ENCODE peak calls at places on chromosomes 11 and 22, in seven cellular contexts. F is MM.1S; U is fibroblast of lung; Z is colonic mucosa; X is effector memory CD4-positive, alpha-beta T cell; N is testis; L is tibial artery. Q is an unnamed sample. For H3K9me3, the result is how much of the 10 kb centered on the place peaks cover.

GRCh38 chr22:42758929-42759629 is 38.4 kb upstream of the A4GALT start:
- DNase-seq in F (no peak), U (peak), Z (no peak), X (no peak), N (no peak), L (no peak), Q (no peak)

GRCh38 chr11:60345489-60345888 is 18.4 kb downstream of the MS4A6E start:
- DNase-seq in F (peak), U (no peak), Z (no peak), X (no peak), N (peak), L (no peak), Q (peak)

GRCh38 chr11:69297926-69298777 is 4.2 kb downstream of the MYEOV start:
- DNase-seq in F (peak), U (peak), Z (peak), X (peak), N (peak), L (peak), Q (no peak)

GRCh38 chr11:92893276-92893675 is 76.2 kb upstream of the MTNR1B start:
- DNase-seq in F (peak), U (peak), Z (no peak), X (no peak), N (no peak), L (no peak), Q (no peak)

GRCh38 chr11:60840711-60841430 is 1.0 kb upstream of the CCDC86 start:
- DNase-seq in F (peak), U (peak), Z (no peak), X (no peak), N (peak), L (no peak), Q (no peak)

GRCh38 chr11:113090716-113091577 is 129.7 kb downstream of the NCAM1 start:
- DNase-seq in F (no peak), U (no peak), Z (no peak), X (no peak), N (no peak), L (no peak), Q (no peak)

GRCh38 chr11:65720237-65720934 is at the start of gene RNASEH2C:
- DNase-seq in F (peak), U (peak), Z (peak), X (peak), N (peak), L (peak), Q (peak)

GRCh38 chr11:618856-619624 is 3.3 kb upstream of the IRF7 start:
- DNase-seq in F (no peak), U (no peak), Z (no peak), X (no peak), N (no peak), L (no peak), Q (no peak)

GRCh38 chr11:78080084-78080817 is 589 bp upstream of the NDUFC2 start:
- DNase-seq in F (peak), U (no peak), Z (no peak), X (no peak), N (no peak), L (no peak), Q (peak)

GRCh38 chr22:35921777-35922176 is 106.8 kb downstream of the RBFOX2 start:
- DNase-seq in F (peak), U (peak), Z (peak), X (no peak), N (peak), L (peak), Q (peak)

GRCh38 chr11:35047179-35047578 is 91.8 kb upstream of the CD44 start:
- DNase-seq in F (no peak), U (no peak), Z (no peak), X (peak), N (no peak), L (no peak), Q (no peak)

GRCh38 chr22:34370711-34371110 is 450.4 kb upstream of the LARGE1 start:
- DNase-seq in F (no peak), U (no peak), Z (no peak), X (no peak), N (no peak), L (no peak), Q (no peak)

GRCh38 chr11:121540627-121541026 is 87.9 kb upstream of the SORL1-AS1 start:
- DNase-seq in F (no peak), U (peak), Z (no peak), X (no peak), N (no peak), L (no peak), Q (no peak)

GRCh38 chr11:66363805-66364535 is 7.6 kb downstream of the SLC29A2 start:
- DNase-seq in F (peak), U (no peak), Z (peak), X (peak), N (peak), L (no peak), Q (no peak)

GRCh38 chr11:86245369-86246292 is 1.1 kb downstream of the EED start:
- DNase-seq in F (no peak), U (peak), Z (peak), X (no peak), N (peak), L (no peak), Q (peak)

GRCh38 chr22:32731372-32731771 is 70.1 kb upstream of the TIMP3 start:
- DNase-seq in F (no peak), U (no peak), Z (no peak), X (no peak), N (no peak), L (no peak), Q (no peak)

GRCh38 chr11:133198326-133198725 is 334.0 kb downstream of the OPCML start:
- DNase-seq in F (no peak), U (no peak), Z (no peak), X (no peak), N (no peak), L (no peak), Q (no peak)

GRCh38 chr22:26536056-26536761 is 23.9 kb upstream of the TFIP11 start:
- DNase-seq in F (no peak), U (no peak), Z (no peak), X (no peak), N (no peak), L (no peak), Q (no peak)

GRCh38 chr11:78789365-78789764 is 214.7 kb upstream of the NARS2 start:
- DNase-seq in F (no peak), U (no peak), Z (peak), X (no peak), N (no peak), L (no peak), Q (no peak)

GRCh38 chr22:37545703-37546435 is 14.4 kb upstream of the CDC42EP1 start:
- DNase-seq in F (no peak), U (peak), Z (peak), X (no peak), N (peak), L (peak), Q (peak)

GRCh38 chr11:94739331-94739730 is 28.8 kb upstream of the AMOTL1 start:
- DNase-seq in F (no peak), U (no peak), Z (no peak), X (no peak), N (no peak), L (no peak), Q (no peak)

GRCh38 chr11:40544162-40544561 is 915.3 kb downstream of the LRRC4C start:
- DNase-seq in F (peak), U (no peak), Z (no peak), X (no peak), N (no peak), L (no peak), Q (no peak)

GRCh38 chr11:33006010-33006409 is 9.7 kb upstream of the DEPDC7 start:
- DNase-seq in F (no peak), U (no peak), Z (no peak), X (no peak), N (no peak), L (no peak), Q (no peak)

GRCh38 chr11:91686700-91687099 is 537.9 kb upstream of the FAT3 start:
- DNase-seq in F (no peak), U (no peak), Z (no peak), X (no peak), N (no peak), L (no peak), Q (peak)

GRCh38 chr11:17734986-17735822 is 623 bp downstream of the KCNC1 start:
- DNase-seq in F (peak), U (peak), Z (peak), X (no peak), N (peak), L (peak), Q (peak)

GRCh38 chr11:75013051-75013450 is 24.3 kb downstream of the NEU3 start:
- DNase-seq in F (no peak), U (peak), Z (no peak), X (no peak), N (no peak), L (no peak), Q (no peak)

GRCh38 chr11:73252577-73253191 is 19.5 kb upstream of the P2RY6 start:
- DNase-seq in F (peak), U (no peak), Z (no peak), X (no peak), N (no peak), L (peak), Q (no peak)

GRCh38 chr11:102226702-102227101 is 90.6 kb upstream of the BIRC3 start:
- DNase-seq in F (no peak), U (peak), Z (no peak), X (no peak), N (no peak), L (no peak), Q (peak)

GRCh38 chr11:28090052-28090749 is 17.8 kb downstream of the KIF18A start:
- DNase-seq in F (no peak), U (peak), Z (no peak), X (no peak), N (no peak), L (no peak), Q (peak)

GRCh38 chr11:9351321-9351881 is 33.1 kb upstream of the IPO7 start:
- DNase-seq in F (no peak), U (no peak), Z (no peak), X (no peak), N (no peak), L (peak), Q (no peak)

GRCh38 chr11:34206598-34207300 is 101.3 kb downstream of the NAT10 start:
- DNase-seq in F (no peak), U (no peak), Z (no peak), X (no peak), N (no peak), L (no peak), Q (peak)

GRCh38 chr22:44000123-44000522 is 24.0 kb upstream of the PARVB start:
- DNase-seq in F (no peak), U (no peak), Z (no peak), X (no peak), N (peak), L (no peak), Q (no peak)

GRCh38 chr11:61959026-61959608 is 8.3 kb downstream of the FTH1 start:
- DNase-seq in F (no peak), U (no peak), Z (no peak), X (no peak), N (no peak), L (peak), Q (no peak)

GRCh38 chr11:114279778-114280532 is 16.2 kb upstream of the NNMT start:
- DNase-seq in F (no peak), U (peak), Z (no peak), X (no peak), N (no peak), L (no peak), Q (peak)

GRCh38 chr11:79200398-79201070 is 240.3 kb downstream of the TENM4 start:
- DNase-seq in F (no peak), U (no peak), Z (no peak), X (no peak), N (no peak), L (no peak), Q (no peak)

GRCh38 chr11:106697058-106697457 is 321.2 kb downstream of the GUCY1A2 start:
- DNase-seq in F (no peak), U (peak), Z (no peak), X (no peak), N (no peak), L (no peak), Q (peak)

GRCh38 chr22:23067691-23068090 is 2.6 kb upstream of the GNAZ start:
- DNase-seq in F (no peak), U (no peak), Z (no peak), X (no peak), N (no peak), L (no peak), Q (no peak)

GRCh38 chr22:36753120-36753802 is 22.7 kb downstream of the IFT27 start:
- DNase-seq in F (no peak), U (no peak), Z (peak), X (no peak), N (no peak), L (peak), Q (no peak)

GRCh38 chr22:49296561-49296960 is 531.1 kb downstream of the BRD1 start:
- DNase-seq in F (no peak), U (no peak), Z (no peak), X (no peak), N (peak), L (peak), Q (no peak)
- H3K9me3 ChIP-seq in F (under half), U (under half), Z (under half), X (under half), N (under half), L (under half), Q (under half)

GRCh38 chr22:48081281-48081680 is 1318.8 kb downstream of the TBC1D22A start:
- DNase-seq in F (no peak), U (no peak), Z (no peak), X (no peak), N (no peak), L (no peak), Q (no peak)

GRCh38 chr22:48079505-48080295 is 1317.2 kb downstream of the TBC1D22A start:
- DNase-seq in F (peak), U (no peak), Z (no peak), X (no peak), N (no peak), L (no peak), Q (no peak)

GRCh38 chr22:48075604-48076400 is 1313.4 kb downstream of the TBC1D22A start:
- DNase-seq in F (no peak), U (no peak), Z (no peak), X (no peak), N (no peak), L (no peak), Q (no peak)

GRCh38 chr22:48080304-48081165 is 1318.1 kb downstream of the TBC1D22A start:
- DNase-seq in F (no peak), U (no peak), Z (no peak), X (no peak), N (no peak), L (no peak), Q (no peak)

DNA sequence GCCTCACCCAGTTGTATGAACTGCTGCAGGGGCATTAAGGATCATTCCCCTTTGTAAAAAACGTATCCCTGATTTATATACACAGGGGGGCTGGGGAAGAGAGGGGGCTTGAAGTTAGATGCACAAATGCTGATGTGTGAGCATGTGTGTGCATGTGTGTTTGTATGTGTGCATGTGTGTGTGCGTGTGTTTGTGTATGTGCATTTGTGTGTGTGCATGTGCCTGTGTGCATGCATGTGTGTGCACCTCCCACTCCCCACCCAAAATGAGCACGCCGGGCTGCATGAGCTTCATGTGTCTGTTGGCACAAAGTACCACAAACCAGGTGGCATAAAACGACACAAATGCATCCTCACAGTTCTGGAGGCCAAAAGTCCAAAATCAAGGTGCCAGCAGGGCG is 1315.2 kb downstream of the TBC1D22A start:
- DNase-seq in F (no peak), U (no peak), Z (no peak), X (no peak), N (no peak), L (no peak), Q (no peak)
- H3K9me3 ChIP-seq in F (under half), U (under half), Z (under half), X (under half), N (under half), L (under half), Q (under half)

DNA sequence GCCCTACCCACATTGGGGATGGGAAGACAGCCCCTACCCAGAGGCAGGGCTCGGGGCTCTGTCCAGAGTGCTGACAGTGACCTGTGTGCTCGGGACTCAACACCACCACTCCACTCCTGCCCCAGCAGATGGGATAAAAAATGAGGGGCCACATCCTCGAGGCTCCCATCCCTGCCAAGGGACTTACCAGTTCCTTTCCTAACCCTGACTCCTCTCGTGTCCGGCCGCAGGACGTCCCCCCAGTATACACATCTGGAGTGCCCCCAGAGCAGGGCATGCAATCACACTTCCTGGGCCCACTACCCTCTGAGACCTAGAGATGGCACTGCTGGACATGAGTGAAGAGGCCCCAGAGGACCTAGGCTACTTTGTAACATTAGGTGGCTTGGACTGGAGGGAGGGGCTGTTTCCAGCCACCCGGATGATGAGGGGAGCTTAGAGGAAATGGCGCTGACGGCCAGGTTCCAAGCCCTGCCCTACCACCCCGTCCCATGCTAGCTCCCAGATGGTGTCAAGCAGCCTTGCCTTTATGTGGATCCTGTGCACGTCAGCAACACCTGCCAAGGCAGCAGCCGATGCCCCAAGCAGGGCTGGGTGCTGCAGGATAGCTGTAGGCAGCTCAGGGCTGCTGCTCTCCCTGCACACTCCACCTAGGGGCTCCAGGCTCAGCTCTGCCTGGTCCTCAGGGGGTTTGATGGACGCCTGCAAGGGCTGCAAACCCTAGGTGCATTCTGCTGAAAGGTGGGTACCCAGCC is 86.6 kb downstream of the DGCR2 start:
- DNase-seq in F (no peak), U (no peak), Z (no peak), X (no peak), N (no peak), L (no peak), Q (peak)
- H3K9me3 ChIP-seq in F (under half), U (under half), Z (under half), X (under half), N (under half), L (under half), Q (under half)

DNA sequence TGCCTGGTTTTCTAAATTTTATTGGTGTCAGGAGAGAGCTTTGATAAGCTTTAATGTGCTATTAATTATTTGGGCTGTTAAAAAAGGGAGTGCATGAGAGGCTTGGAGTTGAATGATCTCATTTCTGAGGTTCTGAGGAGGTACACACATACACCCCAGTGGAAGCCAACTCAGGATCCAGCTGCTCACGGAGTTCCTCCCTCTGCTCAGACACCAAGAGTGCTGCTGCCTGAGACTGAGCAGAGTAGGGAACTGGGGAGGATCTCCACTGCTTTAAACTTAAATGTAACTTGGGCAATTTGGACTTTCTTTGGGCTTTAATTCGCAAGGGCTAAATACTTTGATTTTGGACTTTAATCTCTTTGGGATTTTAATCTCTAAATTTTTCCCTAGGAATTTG is 414.4 kb upstream of the CADM1 start:
- DNase-seq in F (no peak), U (no peak), Z (no peak), X (no peak), N (no peak), L (no peak), Q (no peak)
- H3K9me3 ChIP-seq in F (under half), U (under half), Z (under half), X (under half), N (under half), L (under half), Q (under half)

DNA sequence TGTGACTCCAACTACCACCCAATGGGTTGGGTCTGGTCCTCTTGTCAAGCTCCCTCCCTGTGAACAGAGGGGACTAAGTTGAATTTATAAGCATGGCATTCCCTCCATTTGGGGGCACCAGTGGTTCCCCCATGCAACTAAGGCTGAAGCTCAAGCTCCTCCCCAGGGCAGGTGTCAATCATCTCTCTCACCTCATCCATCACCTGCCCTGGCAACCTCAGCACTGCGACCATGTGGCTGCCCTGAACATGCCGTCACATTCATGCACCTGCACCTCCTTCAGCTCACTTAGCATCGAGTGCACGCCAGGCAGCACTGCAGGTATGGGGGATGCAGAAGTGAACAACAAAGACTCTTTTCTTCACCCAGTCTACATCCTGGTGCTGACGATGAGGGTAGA is 799.3 kb downstream of the TBC1D22A start:
- DNase-seq in F (no peak), U (no peak), Z (no peak), X (no peak), N (no peak), L (no peak), Q (no peak)
- H3K9me3 ChIP-seq in F (under half), U (under half), Z (under half), X (under half), N (under half), L (under half), Q (under half)

DNA sequence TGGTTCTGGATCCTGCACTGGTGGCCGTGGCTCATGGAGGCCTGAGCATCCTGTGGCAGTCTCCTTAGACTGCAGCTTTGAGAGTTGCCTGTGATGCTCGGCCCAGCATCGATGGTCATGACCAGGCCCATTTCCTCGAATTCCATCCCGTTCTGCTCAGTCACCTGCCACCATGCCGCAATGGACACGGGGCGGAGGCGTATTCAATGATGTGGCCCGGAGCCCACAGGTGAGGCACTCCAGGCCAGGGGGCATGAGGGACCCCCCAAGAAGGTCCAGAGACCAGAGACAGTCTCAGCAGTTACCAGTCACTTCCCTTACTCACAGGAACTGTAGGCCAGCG is 53.6 kb downstream of the SHANK2 start:
- DNase-seq in F (no peak), U (no peak), Z (no peak), X (no peak), N (no peak), L (no peak), Q (no peak)
- H3K9me3 ChIP-seq in F (under half), U (under half), Z (under half), X (under half), N (under half), L (under half), Q (under half)